ENCODE peak calls at places on chromosomes 4 and X, in four cellular contexts. Q is uterus, O is A549, M is upper lobe of left lung. E is an unnamed sample.

GRCh38 chrX:11138498-11139390 is 27.6 kb downstream of the HCCS start:
- DNase-seq in Q (no peak), M (peak), O (no peak), E (no peak)

GRCh38 chr4:165605811-165606210 is 227.0 kb downstream of the CPE start:
- DNase-seq in Q (no peak), M (no peak), O (no peak), E (no peak)

GRCh38 chrX:11089802-11090201 is 21.3 kb upstream of the HCCS start:
- DNase-seq in O (no peak), Q (no peak), M (no peak), E (no peak)

GRCh38 chr4:139782926-139783542 is 117.4 kb downstream of the MGST2 start:
- DNase-seq in M (no peak), Q (no peak), O (no peak), E (no peak)

GRCh38 chr4:38673109-38673978 is 9.3 kb downstream of the KLF3 start:
- DNase-seq in Q (peak), O (peak), M (peak), E (peak)

GRCh38 chr4:52574036-52574435 is 85.1 kb downstream of the USP46 start:
- DNase-seq in Q (no peak), M (no peak), O (no peak), E (no peak)

GRCh38 chrX:17579021-17579420 is 158.3 kb upstream of the SCML1 start:
- DNase-seq in O (no peak), Q (no peak), M (no peak), E (no peak)

GRCh38 chrX:119999087-119999634 is 55.6 kb upstream of the NKAP start:
- DNase-seq in Q (no peak), O (no peak), M (no peak), E (no peak)

GRCh38 chrX:72475338-72475737 is 97.3 kb downstream of the HDAC8 start:
- DNase-seq in M (no peak), O (no peak), Q (no peak), E (no peak)

GRCh38 chr4:121822796-121823504 is 733 bp downstream of the CCNA2 start:
- DNase-seq in O (peak), Q (peak), M (no peak), E (no peak)

GRCh38 chr4:173318648-173319211 is 15.4 kb downstream of the HMGB2 start:
- DNase-seq in O (no peak), M (no peak), Q (no peak), E (no peak)

GRCh38 chr4:88975925-88976511 is 81.0 kb downstream of the FAM13A start:
- DNase-seq in O (no peak), M (no peak), Q (no peak), E (no peak)

GRCh38 chr4:3290889-3291321 is 1.9 kb upstream of the RGS12 start:
- DNase-seq in O (no peak), Q (no peak), M (no peak), E (no peak)

GRCh38 chr4:65789850-65790249 is 119.6 kb upstream of the EPHA5 start:
- DNase-seq in Q (no peak), O (no peak), M (no peak), E (no peak)

GRCh38 chrX:107662824-107663223 is 34.5 kb downstream of the PRPS1 start:
- DNase-seq in M (no peak), Q (no peak), O (no peak), E (no peak)

GRCh38 chrX:107566603-107567262 is 61.6 kb upstream of the PRPS1 start:
- DNase-seq in M (no peak), Q (no peak), O (no peak), E (no peak)

GRCh38 chr4:26325191-26325590 is 4.4 kb downstream of the RBPJ start:
- DNase-seq in M (no peak), Q (no peak), O (no peak), E (no peak)

GRCh38 chr4:154722262-154722661 is 21.5 kb upstream of the LRAT start:
- DNase-seq in Q (no peak), O (no peak), M (no peak), E (no peak)

GRCh38 chr4:29153642-29154041 is 1566.5 kb upstream of the PCDH7 start:
- DNase-seq in Q (no peak), M (no peak), O (no peak), E (no peak)

GRCh38 chr4:14928035-14928434 is 74.2 kb upstream of the CPEB2 start:
- DNase-seq in O (no peak), Q (no peak), M (no peak), E (no peak)

GRCh38 chr4:154313004-154313587 is 178.5 kb downstream of the DCHS2 start:
- DNase-seq in Q (no peak), O (no peak), M (no peak), E (no peak)

GRCh38 chrX:13050151-13050550 is 5.7 kb upstream of the FAM9C start:
- DNase-seq in Q (no peak), M (no peak), O (no peak), E (no peak)

GRCh38 chr4:108626056-108626455 is 5.7 kb downstream of the RPL34 start:
- DNase-seq in M (no peak), Q (no peak), O (no peak), E (no peak)

GRCh38 chr4:54898941-54899340 is 226.5 kb downstream of the KDR start:
- DNase-seq in O (no peak), M (no peak), Q (no peak), E (no peak)

GRCh38 chrX:31423575-31424284 is 351.9 kb upstream of the FTHL17 start:
- DNase-seq in Q (peak), O (peak), M (no peak), E (no peak)

GRCh38 chr4:104064650-104065577 is 345.1 kb upstream of the TACR3 start:
- DNase-seq in M (no peak), O (peak), Q (no peak), E (no peak)

GRCh38 chr4:173264960-173265281 is 69.2 kb downstream of the HMGB2 start:
- DNase-seq in O (no peak), Q (no peak), M (no peak), E (no peak)

GRCh38 chr4:1202526-1203378 is 30.4 kb upstream of the SPON2 start:
- DNase-seq in O (no peak), M (peak), Q (no peak), E (peak)

GRCh38 chr4:7206385-7206784 is 14.0 kb downstream of the SORCS2 start:
- DNase-seq in O (no peak), M (no peak), Q (peak), E (no peak)

GRCh38 chr4:2750719-2751605 is 5.2 kb downstream of the TNIP2 start:
- DNase-seq in Q (no peak), M (no peak), O (no peak), E (no peak)

GRCh38 chrX:12771445-12772069 is 19.7 kb upstream of the PRPS2 start:
- DNase-seq in M (peak), Q (no peak), O (peak), E (no peak)

GRCh38 chr4:114598191-114599121 is at the start of gene UGT8:
- DNase-seq in Q (no peak), M (peak), O (no peak), E (no peak)

GRCh38 chr4:149164282-149164681 is 651.4 kb downstream of the IQCM start:
- DNase-seq in Q (no peak), M (no peak), O (no peak), E (no peak)

GRCh38 chr4:184096561-184097239 is 121.0 kb downstream of the ENPP6 start:
- DNase-seq in O (no peak), M (no peak), Q (no peak), E (no peak)

GRCh38 chr4:86935499-86935832 is 655 bp downstream of the AFF1 start:
- DNase-seq in O (no peak), M (no peak), Q (peak), E (peak)

GRCh38 chr4:53780736-53781400 is 189.6 kb upstream of the LNX1 start:
- DNase-seq in M (no peak), Q (no peak), O (no peak), E (no peak)

GRCh38 chrX:9873952-9874351 is 87.7 kb downstream of the SHROOM2 start:
- DNase-seq in O (peak), Q (no peak), M (no peak), E (peak)

GRCh38 chr4:174406416-174406815 is 115.9 kb downstream of the HPGD start:
- DNase-seq in M (no peak), Q (no peak), O (no peak), E (no peak)

GRCh38 chr4:128942547-128942946 is 133.0 kb downstream of the JADE1 start:
- DNase-seq in M (no peak), Q (no peak), O (no peak), E (no peak)
- TF ChIP-seq POLR2A in M (no peak), Q (no peak), O (no peak), E (no peak)

GRCh38 chrX:129655547-129656248 is 942 bp upstream of the APLN start:
- DNase-seq in O (no peak), Q (no peak), M (no peak), E (no peak)
- TF ChIP-seq CTCF in O (peak), Q (no peak), M (no peak), E (no peak)

DNA sequence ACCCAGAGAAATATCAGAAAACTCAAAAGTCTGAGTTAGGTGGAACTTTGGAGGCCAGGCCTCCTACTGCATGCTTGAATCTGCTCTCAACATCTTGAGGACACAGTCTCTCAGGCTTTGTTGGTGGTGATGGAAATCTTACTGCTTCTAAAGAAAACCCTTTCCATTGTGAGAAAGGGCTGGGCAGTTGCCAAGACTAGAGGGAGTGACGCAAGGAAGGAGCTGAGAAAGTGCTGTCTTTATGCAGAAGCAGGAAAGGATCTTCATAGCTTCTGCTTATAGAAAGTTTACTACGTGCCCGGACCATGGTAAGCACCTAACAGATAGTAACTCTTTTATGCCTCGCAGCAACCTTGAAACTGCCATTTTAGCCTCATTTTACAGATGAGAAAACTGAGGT is 2.4 kb upstream of the CRMP1 start:
- DNase-seq in M (no peak), O (no peak), Q (no peak), E (no peak)
- H3K4me3 ChIP-seq in M (no peak), O (no peak), Q (no peak), E (no peak)

DNA sequence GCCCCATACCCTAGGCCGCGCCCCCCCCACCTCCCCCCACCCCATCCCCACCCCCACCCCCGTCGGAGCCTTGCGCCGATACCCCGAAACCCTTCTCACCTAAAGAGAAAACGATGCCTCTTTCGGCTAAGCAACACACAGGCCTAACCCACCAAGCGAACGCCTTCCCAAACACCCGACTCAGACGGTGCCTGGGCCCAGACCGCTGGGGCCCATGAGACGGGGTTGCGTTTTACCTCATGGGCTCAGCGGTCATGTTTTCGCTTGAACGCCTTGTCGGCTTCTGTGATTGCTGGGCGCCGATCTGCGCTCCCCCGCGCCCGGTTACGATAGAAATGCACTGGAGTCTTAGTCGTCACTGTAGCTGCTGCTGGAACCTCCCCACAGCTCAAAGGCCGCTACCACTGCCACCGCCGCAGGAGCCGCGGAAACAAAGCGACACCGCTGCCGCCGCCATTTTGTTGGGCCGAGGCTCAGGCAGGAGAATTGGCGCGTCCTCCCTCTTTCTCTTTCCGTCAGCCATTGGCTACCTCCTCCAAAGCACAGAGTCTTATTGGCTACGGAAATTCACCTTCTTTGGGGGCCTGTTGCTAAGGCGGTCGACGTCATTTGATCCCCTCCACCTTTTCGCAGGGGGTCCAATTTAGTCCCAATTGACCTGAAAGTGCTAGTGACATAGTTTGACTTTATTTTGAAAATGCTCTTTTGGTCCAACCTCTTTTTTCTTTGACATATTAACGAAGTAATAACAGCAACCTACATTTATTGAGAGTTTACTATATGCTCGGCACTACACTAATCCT is at the start of gene ATRX:
- DNase-seq in M (peak), Q (peak), O (peak), E (peak)
- TF ChIP-seq POLR2A in M (no peak), Q (peak), O (peak), E (no peak)

DNA sequence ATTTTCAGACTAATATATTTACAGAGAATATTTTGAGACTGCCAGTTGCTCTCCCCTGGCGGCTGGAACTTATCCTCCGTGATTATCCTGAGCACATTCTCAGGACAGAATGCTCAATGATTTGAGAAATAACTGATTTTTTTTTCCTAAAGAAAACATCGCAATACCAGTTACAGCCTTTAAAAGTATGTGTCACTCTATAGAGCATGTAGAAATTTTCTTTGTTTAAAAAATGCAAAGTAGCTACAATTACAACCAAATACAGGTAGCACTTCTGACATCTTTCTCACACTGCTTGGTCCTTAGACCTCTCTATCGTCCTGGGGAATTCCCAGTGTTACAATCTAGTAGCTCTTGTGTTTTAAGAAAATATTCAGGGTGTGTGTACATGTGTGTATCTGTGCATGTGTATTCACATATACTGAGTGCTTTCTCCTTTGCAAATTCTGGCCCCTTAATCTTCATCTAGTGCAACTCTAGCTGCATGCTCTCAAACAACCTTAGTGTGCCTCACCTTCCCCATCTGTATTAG is 13.8 kb downstream of the APBB2 start:
- DNase-seq in O (no peak), M (no peak), Q (no peak), E (no peak)
- TF ChIP-seq CTCF in O (no peak), M (no peak), Q (no peak), E (no peak)

DNA sequence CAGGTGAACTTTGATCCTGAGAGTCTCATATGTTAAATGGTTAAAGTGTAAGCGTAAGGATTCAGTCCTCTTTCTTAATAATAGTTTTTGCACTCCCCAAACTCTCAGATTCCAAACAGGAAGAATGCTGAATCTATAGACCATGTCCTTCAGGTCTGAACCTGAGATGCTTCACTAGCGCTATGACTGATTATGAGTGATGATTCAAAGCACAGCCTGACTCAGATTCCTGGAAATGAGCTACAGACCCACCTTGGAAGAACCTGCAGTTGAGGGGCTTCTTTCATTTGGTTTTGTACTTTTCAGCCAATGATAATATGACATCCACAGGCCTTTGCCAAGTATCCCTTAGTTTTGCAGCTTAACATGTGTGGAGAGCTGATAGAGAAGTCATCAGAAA is 1.4 kb downstream of the EDNRA start:
- DNase-seq in Q (no peak), O (no peak), M (no peak), E (no peak)
- H3K4me3 ChIP-seq in Q (peak), O (no peak), M (peak), E (no peak)

GRCh38 chrX:6262959-6263358 is 34.3 kb upstream of the NLGN4X start:
- DNase-seq in M (no peak), Q (no peak), O (no peak), E (no peak)

DNA sequence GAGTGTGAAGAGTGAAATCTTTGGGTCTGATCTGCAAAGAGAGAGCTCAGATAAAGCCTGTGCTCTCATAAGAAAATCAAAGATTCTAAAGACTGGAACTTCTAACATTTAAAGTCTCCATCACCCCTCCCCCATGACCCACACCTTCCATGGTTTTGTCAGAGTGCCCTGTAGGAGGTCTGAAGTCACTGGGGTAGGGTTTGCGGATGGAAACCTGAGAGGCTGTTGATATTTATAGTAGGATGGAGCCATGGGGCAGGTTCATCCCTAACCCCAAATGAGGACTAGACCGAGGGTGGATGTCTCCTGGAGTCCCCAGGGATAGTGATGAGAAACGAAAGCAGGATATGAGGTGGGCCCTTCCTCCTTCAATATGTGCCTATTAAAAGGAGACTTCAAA is 28.4 kb upstream of the NLGN4X start:
- DNase-seq in Q (no peak), M (no peak), O (no peak), E (no peak)
- TF ChIP-seq POLR2A in Q (no peak), M (no peak), O (no peak), E (no peak)

DNA sequence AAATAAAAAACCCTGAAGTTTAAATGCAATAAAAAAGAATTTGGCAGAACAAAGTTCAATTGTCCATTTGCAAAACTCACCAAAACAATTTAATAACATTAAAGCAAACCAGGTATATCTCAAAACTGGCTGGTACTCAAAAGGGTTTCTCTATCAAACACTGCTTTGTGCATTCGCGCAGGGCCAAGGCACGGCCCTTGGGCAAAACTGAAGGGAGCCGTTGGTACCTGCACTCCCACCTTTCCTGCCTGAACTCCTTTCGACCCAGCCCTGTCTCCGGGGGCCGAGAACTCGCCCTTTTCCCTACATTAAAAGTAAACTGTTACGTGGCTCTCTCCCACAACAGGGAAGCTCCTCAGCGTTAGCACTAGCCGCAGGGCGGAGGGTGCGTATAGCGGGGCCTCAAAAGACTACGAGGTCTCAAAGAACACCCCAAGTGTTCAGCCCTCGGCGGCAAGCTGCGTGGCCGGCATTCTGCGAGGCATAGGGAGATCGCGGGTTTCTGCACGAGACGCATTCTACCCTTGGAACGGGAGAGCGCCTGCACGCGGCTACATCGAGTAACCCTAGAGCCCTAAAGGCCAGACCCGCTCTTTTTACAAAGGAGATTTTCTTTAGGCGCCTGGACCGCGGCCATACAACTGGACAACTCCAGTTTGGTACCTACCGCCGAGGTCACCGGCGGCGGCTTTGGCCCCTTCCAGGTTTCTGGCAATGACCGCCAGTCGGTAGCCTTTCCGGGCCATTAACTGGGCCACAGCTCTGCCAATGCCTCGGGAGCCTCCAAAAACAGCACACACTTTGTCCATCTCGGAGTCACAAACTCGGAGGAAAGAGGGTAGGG is 552 bp downstream of the CBR4 start:
- DNase-seq in O (no peak), M (peak), Q (peak), E (peak)
- TF ChIP-seq CTCF in O (peak), M (no peak), Q (peak), E (no peak)

E was measured in lower leg skin.